ENCODE peak calls at places on chromosomes 1 and 21, in four cellular contexts. One of them, this sample, is unnamed.

GRCh38 chr1:115679141-115679611 is 37.4 kb downstream of the VANGL1 start:
- DNase-seq in H1: no peak
- DNase-seq in HepG2: no peak
- DNase-seq in A549: no peak
- DNase-seq in this sample: no peak

GRCh38 chr1:27527223-27527856 is 37.4 kb upstream of the WASF2 start:
- DNase-seq in H1: peak
- DNase-seq in HepG2: no peak
- DNase-seq in A549: peak
- DNase-seq in this sample: peak

GRCh38 chr1:43982798-43983197 is 3.8 kb downstream of the B4GALT2 start:
- DNase-seq in H1: no peak
- DNase-seq in HepG2: no peak
- DNase-seq in A549: no peak
- DNase-seq in this sample: peak

GRCh38 chr1:35558374-35559316 is 1.0 kb downstream of the NCDN start:
- DNase-seq in H1: no peak
- DNase-seq in HepG2: no peak
- DNase-seq in A549: no peak
- DNase-seq in this sample: peak

GRCh38 chr21:36554411-36555157 is 74.7 kb upstream of the CLDN14 start:
- DNase-seq in H1: peak
- DNase-seq in HepG2: no peak
- DNase-seq in A549: no peak
- DNase-seq in this sample: no peak

GRCh38 chr21:45974073-45975016 is 7.2 kb upstream of the COL6A1 start:
- DNase-seq in H1: peak
- DNase-seq in HepG2: no peak
- DNase-seq in A549: no peak
- DNase-seq in this sample: no peak

GRCh38 chr1:200684015-200684414 is 14.3 kb upstream of the DDX59 start:
- DNase-seq in H1: no peak
- DNase-seq in HepG2: peak
- DNase-seq in A549: peak
- DNase-seq in this sample: no peak

GRCh38 chr21:35111531-35111930 is 62.4 kb upstream of the RUNX1 start:
- DNase-seq in H1: no peak
- DNase-seq in HepG2: no peak
- DNase-seq in A549: no peak
- DNase-seq in this sample: no peak

GRCh38 chr1:213523781-213524398 is 463.9 kb upstream of the PROX1 start:
- DNase-seq in H1: no peak
- DNase-seq in HepG2: no peak
- DNase-seq in A549: no peak
- DNase-seq in this sample: no peak

GRCh38 chr1:185441608-185442007 is 124.6 kb upstream of the IVNS1ABP start:
- DNase-seq in H1: no peak
- DNase-seq in HepG2: peak
- DNase-seq in A549: peak
- DNase-seq in this sample: peak

GRCh38 chr1:162475539-162476185 is 22.0 kb upstream of the UHMK1 start:
- DNase-seq in H1: peak
- DNase-seq in HepG2: no peak
- DNase-seq in A549: no peak
- DNase-seq in this sample: no peak

GRCh38 chr1:162466797-162467196 is 30.8 kb upstream of the UHMK1 start:
- DNase-seq in H1: no peak
- DNase-seq in HepG2: no peak
- DNase-seq in A549: no peak
- DNase-seq in this sample: no peak

GRCh38 chr1:162470216-162470615 is 27.4 kb upstream of the UHMK1 start:
- DNase-seq in H1: no peak
- DNase-seq in HepG2: no peak
- DNase-seq in A549: no peak
- DNase-seq in this sample: no peak

GRCh38 chr1:162475089-162475488 is 22.5 kb upstream of the UHMK1 start:
- DNase-seq in H1: no peak
- DNase-seq in HepG2: no peak
- DNase-seq in A549: no peak
- DNase-seq in this sample: no peak

DNA sequence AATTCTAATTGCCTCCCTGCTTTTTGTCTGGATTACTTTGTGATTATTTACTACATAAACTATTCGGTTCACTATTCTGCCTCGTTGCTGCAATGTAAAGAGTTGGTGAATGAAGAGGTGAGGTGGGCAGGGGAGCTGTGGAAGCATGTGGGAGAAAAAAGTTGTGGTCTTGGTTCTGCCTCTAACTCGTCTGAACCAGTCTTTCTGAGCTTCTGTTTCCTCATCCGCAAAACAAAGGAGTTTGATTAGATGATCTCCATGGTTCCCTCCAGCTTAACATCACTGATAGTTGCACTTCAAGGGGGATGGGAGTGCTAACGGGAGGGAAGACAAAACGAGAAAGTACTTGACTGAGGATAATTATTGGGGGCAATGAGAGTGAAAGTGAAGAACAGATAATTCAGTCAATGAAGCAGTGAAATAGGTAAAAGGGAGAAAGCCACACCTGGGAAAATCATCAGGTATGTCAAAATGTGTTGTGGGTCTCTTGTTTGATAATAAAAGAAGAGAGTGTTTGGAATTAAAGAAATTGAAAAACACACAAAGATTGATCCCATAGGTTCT is 26.2 kb upstream of the UHMK1 start:
- DNase-seq in H1: no peak
- DNase-seq in HepG2: no peak
- DNase-seq in A549: no peak
- DNase-seq in this sample: no peak
- TF ChIP-seq RFX5 in H1: no peak
- TF ChIP-seq RFX5 in HepG2: no peak
- TF ChIP-seq RFX5 in A549: no peak
- TF ChIP-seq RFX5 in this sample: no peak

GRCh38 chr1:62294211-62294610 is 25.0 kb downstream of the KANK4 start:
- DNase-seq in H1: no peak
- DNase-seq in HepG2: peak
- DNase-seq in A549: peak
- DNase-seq in this sample: peak
- TF ChIP-seq RNF2 in H1: no peak
- TF ChIP-seq RNF2 in HepG2: no peak
- TF ChIP-seq RNF2 in A549: no peak
- TF ChIP-seq RNF2 in this sample: no peak

GRCh38 chr1:241985787-241986186 is 13.1 kb downstream of the MAP1LC3C start:
- DNase-seq in H1: peak
- DNase-seq in HepG2: peak
- DNase-seq in A549: peak
- DNase-seq in this sample: peak
- TF ChIP-seq RFX5 in H1: no peak
- TF ChIP-seq RFX5 in HepG2: no peak
- TF ChIP-seq RFX5 in A549: no peak
- TF ChIP-seq RFX5 in this sample: no peak

GRCh38 chr1:37875833-37876232 is 16.4 kb upstream of the MTF1 start:
- DNase-seq in H1: no peak
- DNase-seq in HepG2: no peak
- DNase-seq in A549: peak
- DNase-seq in this sample: no peak
- TF ChIP-seq RNF2 in H1: no peak
- TF ChIP-seq RNF2 in HepG2: no peak
- TF ChIP-seq RNF2 in A549: no peak
- TF ChIP-seq RNF2 in this sample: no peak

GRCh38 chr1:17922833-17923232 is 167.7 kb downstream of the ACTL8 start:
- DNase-seq in H1: peak
- DNase-seq in HepG2: peak
- DNase-seq in A549: peak
- DNase-seq in this sample: peak
- TF ChIP-seq RFX5 in H1: no peak
- TF ChIP-seq RFX5 in HepG2: no peak
- TF ChIP-seq RFX5 in A549: no peak
- TF ChIP-seq RFX5 in this sample: no peak

GRCh38 chr1:243213045-243213787 is 41.9 kb downstream of the CEP170 start:
- DNase-seq in H1: no peak
- DNase-seq in HepG2: no peak
- DNase-seq in A549: peak
- DNase-seq in this sample: no peak
- TF ChIP-seq RNF2 in H1: no peak
- TF ChIP-seq RNF2 in HepG2: no peak
- TF ChIP-seq RNF2 in A549: no peak
- TF ChIP-seq RNF2 in this sample: peak

GRCh38 chr1:202671388-202671787 is 38.9 kb downstream of the SYT2 start:
- DNase-seq in H1: no peak
- DNase-seq in HepG2: no peak
- DNase-seq in A549: no peak
- DNase-seq in this sample: no peak
- TF ChIP-seq RFX5 in H1: no peak
- TF ChIP-seq RFX5 in HepG2: no peak
- TF ChIP-seq RFX5 in A549: no peak
- TF ChIP-seq RFX5 in this sample: no peak

DNA sequence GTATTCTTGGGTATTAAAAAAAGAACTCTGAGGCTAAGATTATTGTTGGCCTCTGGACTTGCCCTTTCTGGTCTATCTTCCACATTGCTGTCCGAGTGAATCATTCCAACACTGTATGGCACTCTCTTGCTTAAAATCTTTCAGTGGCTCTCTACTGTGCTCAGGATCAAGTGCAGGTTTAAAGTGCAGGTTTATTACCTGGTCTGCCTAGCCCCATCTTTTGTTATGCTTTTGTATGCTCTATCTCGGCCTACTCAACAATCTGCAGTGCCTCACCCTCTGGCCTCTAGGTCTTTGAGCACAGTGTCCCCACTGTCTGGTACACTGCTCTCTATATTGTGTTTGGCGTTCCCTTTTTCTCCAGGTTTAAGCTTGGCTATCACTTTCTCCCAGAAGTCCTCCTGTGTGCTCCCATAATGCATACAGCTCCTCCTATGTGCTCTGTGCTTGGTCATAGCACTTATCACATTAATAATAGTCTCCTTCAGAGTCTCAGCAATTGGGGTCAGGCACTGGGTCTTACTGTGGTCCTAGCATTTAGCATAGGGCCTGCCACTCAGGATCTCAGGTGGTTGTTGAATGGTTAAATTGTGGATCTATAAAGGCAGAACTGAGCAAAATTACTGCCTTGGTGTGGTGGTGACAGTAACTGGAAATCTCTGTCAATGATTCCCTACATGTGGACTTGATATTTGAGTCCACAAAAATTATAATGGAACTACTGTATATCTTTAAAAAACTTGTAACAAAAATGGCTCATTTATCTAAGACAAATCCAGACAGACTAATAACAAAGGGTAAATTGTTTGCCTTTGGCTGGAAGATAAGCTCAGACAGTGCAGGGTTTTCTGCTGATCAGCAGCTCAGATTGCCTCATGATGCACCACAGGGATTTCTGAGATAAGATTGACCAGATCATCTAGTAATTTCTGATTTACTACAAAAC is 10.6 kb upstream of the LDLRAD1 start:
- DNase-seq in H1: no peak
- DNase-seq in HepG2: peak
- DNase-seq in A549: no peak
- DNase-seq in this sample: no peak
- TF ChIP-seq RNF2 in H1: no peak
- TF ChIP-seq RNF2 in HepG2: no peak
- TF ChIP-seq RNF2 in A549: no peak
- TF ChIP-seq RNF2 in this sample: no peak

GRCh38 chr21:37595944-37596343 is 229.4 kb downstream of the DYRK1A start:
- DNase-seq in H1: no peak
- DNase-seq in HepG2: no peak
- DNase-seq in A549: no peak
- DNase-seq in this sample: no peak

GRCh38 chr21:37593740-37594471 is 227.3 kb downstream of the DYRK1A start:
- DNase-seq in H1: no peak
- DNase-seq in HepG2: no peak
- DNase-seq in A549: no peak
- DNase-seq in this sample: no peak

GRCh38 chr21:37594472-37594951 is 227.9 kb downstream of the DYRK1A start:
- DNase-seq in H1: no peak
- DNase-seq in HepG2: no peak
- DNase-seq in A549: no peak
- DNase-seq in this sample: no peak

GRCh38 chr21:37592496-37592895 is 225.9 kb downstream of the DYRK1A start:
- DNase-seq in H1: peak
- DNase-seq in HepG2: no peak
- DNase-seq in A549: no peak
- DNase-seq in this sample: no peak

DNA sequence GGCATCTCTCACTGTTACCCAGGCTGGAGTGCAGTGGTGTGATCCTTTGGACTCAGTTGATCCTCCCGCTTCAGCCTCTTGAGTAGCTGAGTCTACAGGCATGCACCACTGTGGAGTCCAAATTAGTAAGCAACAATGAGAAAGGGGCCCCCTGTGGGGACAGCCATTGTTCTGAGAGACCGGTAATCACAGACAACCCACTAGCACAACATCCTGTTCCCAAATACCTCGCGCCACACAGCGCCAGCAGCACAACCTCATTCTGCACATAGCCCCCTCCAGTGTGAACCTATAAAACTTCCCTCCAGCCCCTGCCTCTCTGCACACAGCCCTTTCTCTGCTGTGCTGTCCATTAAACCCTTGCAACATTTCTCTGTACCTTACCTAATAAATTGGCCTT is 226.4 kb downstream of the DYRK1A start:
- DNase-seq in H1: peak
- DNase-seq in HepG2: no peak
- DNase-seq in A549: no peak
- DNase-seq in this sample: no peak
- TF ChIP-seq RFX5 in H1: no peak
- TF ChIP-seq RFX5 in HepG2: no peak
- TF ChIP-seq RFX5 in A549: no peak
- TF ChIP-seq RFX5 in this sample: no peak

DNA sequence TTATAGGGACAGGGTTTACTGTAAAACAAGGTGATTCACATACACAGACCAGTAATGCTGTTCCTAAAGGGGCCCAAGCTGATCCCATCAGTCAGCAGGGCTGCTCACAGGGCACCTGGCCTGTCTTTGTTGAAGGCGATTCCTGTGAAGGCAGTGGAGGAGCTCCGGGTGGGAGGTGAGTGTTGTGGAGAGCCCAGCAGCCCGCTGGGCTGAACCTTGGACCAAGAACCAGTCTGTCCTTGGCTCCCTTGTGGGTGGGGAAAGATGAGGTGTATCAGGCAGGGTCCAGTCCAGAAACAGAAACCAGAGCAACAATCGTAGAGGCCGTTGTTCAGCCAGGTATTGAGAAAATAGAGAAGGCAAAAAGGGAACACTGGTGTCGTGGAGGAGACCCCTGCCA is 12.5 kb downstream of the PDXK start:
- DNase-seq in H1: no peak
- DNase-seq in HepG2: peak
- DNase-seq in A549: no peak
- DNase-seq in this sample: no peak
- TF ChIP-seq RNF2 in H1: no peak
- TF ChIP-seq RNF2 in HepG2: no peak
- TF ChIP-seq RNF2 in A549: no peak
- TF ChIP-seq RNF2 in this sample: no peak

This sample was measured in K562.